ENCODE peak calls at places on chromosomes 7 and 10, in eight cellular contexts. J is CD8-positive, alpha-beta memory T cell; L is GM12878; W is aorta; U is gastrocnemius medialis; N is mammary epithelial cell; A is esophagus muscularis mucosa; V is endodermal cell. H is an unnamed sample.
A peak's percentile ranks its signal among the peaks of the same experiment; 100 is the strongest.

GRCh38 chr7:147405621-147406020 is 1184.9 kb upstream of the C7orf33 start:
- DNase-seq in L (no peak), V (no peak), U (no peak), W (no peak), A (no peak), N (no peak), J (no peak), H (no peak)

GRCh38 chr7:4549681-4550080 is 132.4 kb upstream of the FOXK1 start:
- DNase-seq in J (no peak), A (no peak), N (no peak), L (no peak), W (peak; percentile 69), U (peak; percentile 10), V (peak; percentile 52), H (no peak)

GRCh38 chr10:14953452-14954000 is 370 bp downstream of the DCLRE1C start:
- DNase-seq in N (peak; percentile 60), V (no peak), U (peak; percentile 2), L (peak; percentile 40), W (peak; percentile 73), J (peak; percentile 6), A (peak; percentile 92), H (peak; percentile 78)

GRCh38 chr7:24898691-24899090 is 81.3 kb downstream of the OSBPL3 start:
- DNase-seq in A (no peak), J (no peak), V (no peak), W (no peak), L (no peak), U (no peak), N (peak; percentile 75), H (no peak)

GRCh38 chr10:21020545-21020944 is 123.4 kb upstream of the NEBL start:
- DNase-seq in N (peak; percentile 9), L (peak; percentile 21), A (no peak), J (no peak), U (no peak), V (peak; percentile 86), W (no peak), H (peak; percentile 46)

GRCh38 chr10:5040781-5041470 is 37.3 kb upstream of the AKR1C2 start:
- DNase-seq in U (no peak), L (no peak), J (no peak), N (no peak), W (no peak), V (no peak), A (peak; percentile 66), H (no peak)

GRCh38 chr10:44030132-44030531 is 354.8 kb downstream of the CXCL12 start:
- DNase-seq in W (no peak), N (no peak), V (peak; percentile 80), A (no peak), L (no peak), J (peak; percentile 5), U (no peak), H (peak; percentile 60)

GRCh38 chr10:110013615-110014293 is 6.0 kb downstream of the ADD3 start:
- DNase-seq in J (no peak), A (no peak), U (no peak), V (no peak), N (peak; percentile 78), L (no peak), W (no peak), H (peak; percentile 31)

GRCh38 chr7:128124786-128125185 is 93.5 kb upstream of the LRRC4 start:
- DNase-seq in L (no peak), V (no peak), A (peak; percentile 17), N (no peak), U (no peak), W (no peak), J (no peak), H (no peak)

GRCh38 chr10:23200997-23201652 is 9.0 kb downstream of the PTF1A start:
- DNase-seq in V (no peak), A (peak; percentile 60), N (no peak), U (no peak), J (no peak), L (no peak), W (no peak), H (peak; percentile 59)

GRCh38 chr7:110522751-110523200 is 568.2 kb upstream of the LRRN3 start:
- DNase-seq in V (peak; percentile 57), N (peak; percentile 17), A (no peak), L (no peak), U (no peak), J (no peak), W (no peak), H (no peak)

GRCh38 chr10:18651324-18652007 is at the start of gene NSUN6:
- DNase-seq in W (peak; percentile 93), A (peak; percentile 98), U (peak; percentile 81), J (peak; percentile 95), L (peak; percentile 56), N (peak; percentile 83), V (peak; percentile 95), H (peak; percentile 78)

GRCh38 chr10:18647945-18648344 is 3.4 kb downstream of the NSUN6 start:
- DNase-seq in W (no peak), L (no peak), U (no peak), V (no peak), J (no peak), A (no peak), N (no peak), H (no peak)

GRCh38 chr10:18653112-18653511 is 1.7 kb upstream of the NSUN6 start:
- DNase-seq in L (no peak), J (no peak), A (no peak), W (no peak), V (no peak), N (no peak), U (no peak), H (no peak)

GRCh38 chr10:18649364-18649959 is 1.9 kb downstream of the NSUN6 start:
- DNase-seq in J (no peak), V (no peak), N (no peak), A (no peak), U (no peak), L (no peak), W (no peak), H (no peak)

DNA sequence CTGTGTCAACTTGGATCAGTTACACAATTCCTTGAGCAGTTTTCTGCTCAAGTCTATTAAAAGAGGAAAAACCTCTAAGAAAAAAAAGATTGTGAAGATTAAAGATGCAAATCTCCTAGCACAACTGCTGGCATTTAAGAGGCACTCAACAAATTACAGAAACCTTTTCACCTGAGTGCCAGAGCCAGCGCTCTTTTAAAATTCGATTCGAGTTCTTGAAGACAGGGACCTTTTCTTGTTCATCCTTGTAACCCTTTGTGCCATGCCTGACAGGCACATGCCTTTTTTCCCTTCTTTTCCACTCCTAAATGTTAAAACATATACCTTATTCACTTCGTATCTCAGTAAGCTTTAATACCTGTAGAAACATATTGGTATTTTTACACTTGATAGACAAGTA is 769 bp downstream of the NSUN6 start:
- DNase-seq in J (no peak), W (no peak), N (no peak), L (no peak), V (no peak), U (no peak), A (no peak), H (no peak)
- H3K4me3 ChIP-seq in J (peak overlapping the region; percentile 90), W (peak overlapping the region; percentile 94), N (peak overlapping the region; percentile 65), L (peak overlapping the region; percentile 91), V (peak overlapping the region; percentile 99), U (peak overlapping the region; percentile 86), A (peak overlapping the region; percentile 66), H (peak overlapping the region; percentile 51)

DNA sequence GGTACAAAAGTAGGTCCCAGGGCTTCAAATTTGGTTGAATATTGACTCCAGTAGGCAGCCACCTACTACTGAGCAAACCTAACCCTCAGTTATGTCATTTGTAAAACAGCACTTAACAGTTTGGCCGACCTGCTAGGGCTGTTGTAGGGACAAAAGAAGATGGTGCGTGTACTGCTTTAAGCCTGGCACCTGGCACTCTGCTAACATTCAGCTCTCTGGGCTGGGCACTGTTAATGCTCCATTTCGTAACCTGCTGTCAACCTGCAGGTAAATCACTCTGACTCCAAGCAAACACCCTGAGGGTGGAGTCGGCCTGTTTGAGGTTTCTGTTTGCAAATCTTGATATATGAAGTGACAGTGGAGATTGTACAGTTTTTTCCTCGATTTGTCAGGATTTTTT is 7.2 kb downstream of the ZKSCAN1 start:
- DNase-seq in N (peak; percentile 55), U (peak; percentile 16), J (no peak), L (no peak), W (no peak), V (no peak), A (no peak), H (no peak)
- H3K36me3 ChIP-seq in N (peaks cover 32% of the 10 kb centered on the region), U (peaks cover 9% of the 10 kb centered on the region), J (peaks cover 16% of the 10 kb centered on the region), L (peaks cover 12% of the 10 kb centered on the region), W (peaks cover 8% of the 10 kb centered on the region), V (peaks cover 60% of the 10 kb centered on the region), A (peaks cover 76% of the 10 kb centered on the region), H (peaks cover 17% of the 10 kb centered on the region)

GRCh38 chr7:22779697-22780096 is 43.0 kb downstream of the TOMM7 start:
- DNase-seq in V (no peak), J (no peak), N (no peak), L (no peak), A (no peak), W (no peak), U (no peak), H (no peak)

GRCh38 chr7:22771829-22772228 is 44.8 kb downstream of the IL6 start:
- DNase-seq in L (no peak), A (no peak), J (no peak), U (no peak), W (no peak), N (no peak), V (no peak), H (no peak)

GRCh38 chr7:22772885-22773284 is 45.9 kb downstream of the IL6 start:
- DNase-seq in U (no peak), W (no peak), L (no peak), J (no peak), A (no peak), V (no peak), N (no peak), H (no peak)

GRCh38 chr7:22781230-22781711 is 41.4 kb downstream of the TOMM7 start:
- DNase-seq in N (peak; percentile 18), A (no peak), W (no peak), L (no peak), J (no peak), U (no peak), V (no peak), H (no peak)

DNA sequence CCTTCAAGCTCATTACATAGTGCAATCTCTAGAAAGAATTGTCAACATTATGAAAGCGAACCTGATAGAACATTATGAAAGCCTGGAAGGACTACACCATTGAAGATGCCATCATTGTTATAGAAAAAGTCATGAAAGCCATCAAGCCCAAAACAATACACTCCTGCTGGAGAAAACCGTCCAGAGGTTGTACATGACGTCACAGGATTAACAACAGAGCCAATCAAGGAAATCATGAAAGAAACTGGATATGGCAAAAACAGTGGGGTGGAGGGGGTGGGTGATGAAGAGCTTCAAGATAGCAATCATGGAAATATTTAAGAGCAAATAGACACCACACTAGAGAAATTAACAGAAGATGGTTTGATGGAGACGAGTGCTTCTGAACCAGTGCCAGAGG is 45.7 kb downstream of the TOMM7 start:
- DNase-seq in J (no peak), W (no peak), L (no peak), U (no peak), N (no peak), A (no peak), V (no peak), H (no peak)
- H3K27me3 ChIP-seq in J (no peaks in the 10 kb centered on the region), W (no peaks in the 10 kb centered on the region), L (no peaks in the 10 kb centered on the region), U (no peaks in the 10 kb centered on the region), N (no peaks in the 10 kb centered on the region), A (no peaks in the 10 kb centered on the region), V (no peaks in the 10 kb centered on the region), H (no peaks in the 10 kb centered on the region)

DNA sequence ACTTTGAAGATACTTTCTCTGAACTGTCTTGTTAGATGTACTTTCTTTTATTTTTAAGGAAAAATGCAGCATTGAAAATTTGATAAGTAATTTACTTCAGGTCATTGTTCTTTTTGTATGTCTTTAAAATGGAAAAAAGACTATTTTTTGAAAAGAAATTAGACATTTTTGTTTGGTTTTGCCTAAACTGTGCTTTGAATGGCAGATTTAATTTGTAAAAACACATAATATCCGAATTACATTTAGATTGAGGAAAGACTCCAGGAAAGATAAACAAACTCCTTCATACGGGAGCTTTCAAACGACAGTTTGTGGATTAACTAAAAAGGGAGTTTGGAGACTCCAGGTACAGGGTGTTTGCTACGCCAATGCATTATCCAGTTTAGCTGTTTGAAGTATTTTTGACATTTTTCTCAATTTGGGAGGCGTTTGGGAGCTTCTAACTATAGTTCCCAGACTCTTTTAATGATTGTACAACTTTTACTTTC is 36.1 kb downstream of the CPED1 start:
- DNase-seq in A (no peak), V (no peak), U (no peak), N (no peak), J (no peak), L (no peak), W (no peak), H (no peak)
- H3K4me3 ChIP-seq in A (no peak overlapping the region), V (no peak overlapping the region), U (no peak overlapping the region), N (no peak overlapping the region), J (no peak overlapping the region), L (no peak overlapping the region), W (no peak overlapping the region), H (no peak overlapping the region)

H was measured in H7.